ENCODE peak calls at places on chromosome 6, in four cellular contexts. R, U, Z and Q are unnamed samples.

GRCh38 chr6:158737710-158738615 is 81.2 kb downstream of the EZR start:
- DNase-seq in R (no peak), U (no peak), Z (peak), Q (no peak)

GRCh38 chr6:5135783-5136376 is 50.7 kb downstream of the PPP1R3G start:
- DNase-seq in Z (peak), R (no peak), U (peak), Q (no peak)

GRCh38 chr6:140590641-140591040 is 1216.2 kb upstream of the CITED2 start:
- DNase-seq in U (no peak), Z (no peak), R (no peak), Q (no peak)

GRCh38 chr6:156776470-156776840 is 723 bp upstream of the ARID1B start:
- DNase-seq in R (peak), Z (peak), U (no peak), Q (no peak)

GRCh38 chr6:166904101-166904746 is 52.1 kb downstream of the RNASET2 start:
- DNase-seq in Z (peak), R (peak), U (peak), Q (peak)

GRCh38 chr6:29965873-29966601 is 23.7 kb downstream of the HLA-A start:
- DNase-seq in Z (peak), R (no peak), U (peak), Q (peak)

GRCh38 chr6:133241088-133241900 is at the start of gene EYA4:
- DNase-seq in R (no peak), U (peak), Z (peak), Q (peak)

GRCh38 chr6:12761376-12762115 is 45.0 kb downstream of the PHACTR1 start:
- DNase-seq in Z (peak), R (no peak), U (no peak), Q (no peak)

GRCh38 chr6:151847064-151847463 is 39.6 kb downstream of the ESR1 start:
- DNase-seq in Z (peak), R (no peak), U (peak), Q (peak)

GRCh38 chr6:72418495-72418894 is 203.4 kb upstream of the KCNQ5 start:
- DNase-seq in U (no peak), Z (peak), R (no peak), Q (no peak)

GRCh38 chr6:141561154-141561553 is 571.6 kb upstream of the GJE1 start:
- DNase-seq in R (no peak), Z (no peak), U (no peak), Q (no peak)

GRCh38 chr6:41546866-41547798 is 951 bp downstream of the FOXP4 start:
- DNase-seq in U (peak), R (no peak), Z (peak), Q (no peak)

GRCh38 chr6:137033828-137034227 is 10.9 kb downstream of the IL20RA start:
- DNase-seq in R (no peak), U (no peak), Z (peak), Q (no peak)

GRCh38 chr6:79671605-79672266 is 40.6 kb downstream of the SH3BGRL2 start:
- DNase-seq in R (no peak), U (peak), Z (peak), Q (peak)

GRCh38 chr6:56172144-56172543 is 75.2 kb downstream of the COL21A1 start:
- DNase-seq in R (no peak), Z (peak), U (no peak), Q (no peak)

GRCh38 chr6:113011803-113012202 is 664.7 kb downstream of the RFPL4B start:
- DNase-seq in Z (peak), U (no peak), R (no peak), Q (no peak)

GRCh38 chr6:114534813-114535212 is 192.0 kb upstream of the HS3ST5 start:
- DNase-seq in Z (no peak), R (no peak), U (peak), Q (no peak)

GRCh38 chr6:40877362-40877761 is 161.7 kb downstream of the UNC5CL start:
- DNase-seq in U (no peak), R (no peak), Z (no peak), Q (no peak)

GRCh38 chr6:161273356-161273751 is 507 bp downstream of the AGPAT4 start:
- DNase-seq in R (no peak), Z (peak), U (no peak), Q (no peak)

GRCh38 chr6:13485923-13486557 is 1.4 kb downstream of the GFOD1 start:
- DNase-seq in Z (peak), R (peak), U (peak), Q (no peak)